ENCODE peak calls at places on chromosomes 12 and 14, in nine cellular contexts. Z is Daoy; M is stomach; Q is T-helper 1 cell; V is stimulated activated CD4-positive, alpha-beta T cell treated with anti-CD3 and anti-CD28 coated beads, TNF-alpha, amount 100 ng/mL, for 4 hours; F is iPS-NIHi11; N is left kidney; H is GM03348; J is bronchial epithelial cell. S is an unnamed sample.

GRCh38 chr12:54378791-54379400 is 5.6 kb downstream of the ZNF385A start:
- DNase-seq in Z (peak; percentile 73), M (peak; percentile 70), Q (no peak), V (no peak), F (peak; percentile 95), N (peak; percentile 86), H (peak; percentile 94), J (no peak), S (no peak)

GRCh38 chr12:104600790-104601739 is 144.3 kb downstream of the CHST11 start:
- DNase-seq in Z (no peak), M (no peak), Q (no peak), V (no peak), F (peak; percentile 39), N (no peak), H (no peak), J (no peak), S (no peak)

GRCh38 chr12:27907766-27908165 is 64.8 kb downstream of the PTHLH start:
- DNase-seq in Z (no peak), M (no peak), Q (no peak), V (no peak), F (no peak), N (no peak), H (no peak), J (peak; percentile 42), S (peak; percentile 19)

GRCh38 chr14:20631821-20632389 is 9.6 kb downstream of the OR6S1 start:
- DNase-seq in Z (peak; percentile 87), M (peak; percentile 69), Q (no peak), V (no peak), F (peak; percentile 56), N (peak; percentile 80), H (peak; percentile 71), J (peak; percentile 50), S (peak; percentile 74)

GRCh38 chr14:50318031-50318626 is 6.0 kb downstream of the DMAC2L start:
- DNase-seq in Z (no peak), M (no peak), Q (no peak), V (no peak), F (peak; percentile 37), N (peak; percentile 51), H (peak; percentile 58), J (peak; percentile 47), S (peak; percentile 62)

GRCh38 chr12:1660304-1661187 is 30.3 kb upstream of the ADIPOR2 start:
- DNase-seq in Z (no peak), M (peak; percentile 96), Q (peak; percentile 60), V (peak; percentile 52), F (no peak), N (no peak), H (no peak), J (peak; percentile 98), S (peak; percentile 96)

GRCh38 chr12:103379670-103380069 is 116.1 kb downstream of the C12orf42 start:
- DNase-seq in Z (no peak), M (no peak), Q (no peak), V (no peak), F (no peak), N (no peak), H (no peak), J (no peak), S (no peak)

GRCh38 chr14:35883677-35884293 is 57.6 kb downstream of the BRMS1L start:
- DNase-seq in Z (peak; percentile 39), M (peak; percentile 54), Q (no peak), V (no peak), F (peak; percentile 37), N (peak; percentile 59), H (peak; percentile 51), J (peak; percentile 19), S (peak; percentile 45)

GRCh38 chr12:18479266-18479665 is 217.9 kb downstream of the PIK3C2G start:
- DNase-seq in Z (no peak), M (no peak), Q (no peak), V (no peak), F (no peak), N (no peak), H (no peak), J (peak; percentile 96), S (peak; percentile 96)

GRCh38 chr12:21910642-21911041 is 30.6 kb downstream of the ABCC9 start:
- DNase-seq in Z (no peak), M (no peak), Q (no peak), V (no peak), F (no peak), N (no peak), H (no peak), J (no peak), S (no peak)

GRCh38 chr14:54564071-54564798 is 2.7 kb upstream of the SAMD4A start:
- DNase-seq in Z (peak; percentile 25), M (no peak), Q (no peak), V (no peak), F (no peak), N (peak; percentile 66), H (peak; percentile 14), J (peak; percentile 59), S (peak; percentile 51)

S was measured in epithelial cell of esophagus.